ENCODE peak calls at places on chromosomes 5 and 9, in five cellular contexts. T is right lobe of liver, K is H1, X is cardiac muscle cell, J is tibial nerve. U is an unnamed sample. For H3K36me3 and H3K4me1, the result is how much of the 10 kb centered on the place peaks cover.

GRCh38 chr5:100690036-100690560 is 154.9 kb downstream of the FAM174A start:
- DNase-seq in T (no peak), K (no peak), X (no peak), J (no peak), U (no peak)

GRCh38 chr9:33162721-33163311 is 4.3 kb downstream of the B4GALT1 start:
- DNase-seq in T (peak), K (no peak), X (no peak), J (peak), U (no peak)

GRCh38 chr9:127961613-127962150 is 19.1 kb downstream of the EEIG1 start:
- DNase-seq in T (no peak), K (no peak), X (no peak), J (no peak), U (no peak)

GRCh38 chr5:172458956-172459355 is 4.6 kb upstream of the SH3PXD2B start:
- DNase-seq in T (no peak), K (no peak), X (no peak), J (no peak), U (no peak)

GRCh38 chr9:8382777-8383527 is 583.4 kb upstream of the DMAC1 start:
- DNase-seq in T (no peak), K (no peak), X (no peak), J (no peak), U (no peak)

GRCh38 chr9:122912964-122913673 is at the start of gene ZBTB6:
- DNase-seq in T (peak), K (peak), X (peak), J (peak), U (peak)

GRCh38 chr5:111280282-111280901 is 56.2 kb downstream of the CAMK4 start:
- DNase-seq in T (no peak), K (no peak), X (no peak), J (no peak), U (no peak)

GRCh38 chr9:113395000-113395861 is 5.9 kb downstream of the ALAD start:
- DNase-seq in T (no peak), K (no peak), X (no peak), J (no peak), U (no peak)

GRCh38 chr5:34695275-34696032 is 39.3 kb downstream of the RAI14 start:
- DNase-seq in T (no peak), K (no peak), X (no peak), J (no peak), U (no peak)

GRCh38 chr9:83027153-83027867 is 35.6 kb downstream of the RASEF start:
- DNase-seq in T (no peak), K (no peak), X (no peak), J (no peak), U (no peak)

GRCh38 chr9:131773911-131774379 is 34.1 kb upstream of the RAPGEF1 start:
- DNase-seq in T (peak), K (peak), X (peak), J (peak), U (no peak)

GRCh38 chr5:42912184-42912766 is 100.6 kb upstream of the SELENOP start:
- DNase-seq in T (no peak), K (no peak), X (peak), J (peak), U (no peak)

GRCh38 chr9:79692857-79693571 is 121.2 kb downstream of the TLE4 start:
- DNase-seq in T (no peak), K (no peak), X (no peak), J (no peak), U (no peak)

GRCh38 chr9:127182901-127183746 is 60.7 kb upstream of the ANGPTL2 start:
- DNase-seq in T (peak), K (no peak), X (no peak), J (no peak), U (no peak)

GRCh38 chr5:156615901-156616300 is 234.2 kb upstream of the PPP1R2B start:
- DNase-seq in T (no peak), K (no peak), X (no peak), J (no peak), U (no peak)

GRCh38 chr5:134550271-134551214 is 25.1 kb downstream of the JADE2 start:
- DNase-seq in T (no peak), K (no peak), X (no peak), J (no peak), U (no peak)

GRCh38 chr9:88511906-88512305 is 23.1 kb upstream of the NXNL2 start:
- DNase-seq in T (no peak), K (no peak), X (no peak), J (no peak), U (no peak)

GRCh38 chr5:80588858-80589540 is 18.9 kb upstream of the ANKRD34B start:
- DNase-seq in T (no peak), K (peak), X (no peak), J (no peak), U (no peak)

GRCh38 chr5:55568629-55569512 is 34.1 kb upstream of the PLPP1 start:
- DNase-seq in T (no peak), K (no peak), X (no peak), J (peak), U (no peak)

GRCh38 chr5:142697846-142698245 is 12.0 kb upstream of the FGF1 start:
- DNase-seq in T (no peak), K (no peak), X (peak), J (no peak), U (no peak)

GRCh38 chr9:89171231-89171630 is 7.4 kb downstream of the SHC3 start:
- DNase-seq in T (no peak), K (no peak), X (no peak), J (no peak), U (no peak)

GRCh38 chr9:108282872-108283271 is 572.9 kb downstream of the ACTL7B start:
- DNase-seq in T (no peak), K (no peak), X (no peak), J (no peak), U (no peak)

GRCh38 chr5:132734687-132735086 is 2.7 kb downstream of the KIF3A start:
- DNase-seq in T (no peak), K (no peak), X (no peak), J (no peak), U (no peak)

GRCh38 chr9:101527066-101527465 is 6.6 kb upstream of the RNF20 start:
- DNase-seq in T (no peak), K (no peak), X (no peak), J (no peak), U (no peak)

GRCh38 chr5:103178167-103178566 is 58.1 kb downstream of the PPIP5K2 start:
- DNase-seq in T (no peak), K (no peak), X (no peak), J (no peak), U (no peak)

GRCh38 chr9:80040457-80040856 is 468.7 kb downstream of the TLE4 start:
- DNase-seq in T (no peak), K (no peak), X (peak), J (no peak), U (no peak)

GRCh38 chr9:117315236-117315635 is 99.6 kb downstream of the ASTN2 start:
- DNase-seq in T (no peak), K (no peak), X (no peak), J (no peak), U (no peak)

GRCh38 chr9:133509179-133510083 is 15.3 kb downstream of the MYMK start:
- DNase-seq in T (peak), K (no peak), X (peak), J (no peak), U (no peak)

GRCh38 chr5:172696171-172696849 is 55.2 kb downstream of the NEURL1B start:
- DNase-seq in T (peak), K (no peak), X (no peak), J (no peak), U (no peak)

GRCh38 chr9:79185866-79186265 is 385.9 kb upstream of the TLE4 start:
- DNase-seq in T (no peak), K (no peak), X (no peak), J (no peak), U (no peak)

GRCh38 chr9:128505414-128505765 is 871 bp downstream of the GLE1 start:
- DNase-seq in T (no peak), K (no peak), X (no peak), J (no peak), U (no peak)

GRCh38 chr5:151053796-151054490 is 26.9 kb downstream of the TNIP1 start:
- DNase-seq in T (no peak), K (no peak), X (no peak), J (no peak), U (no peak)
- H3K36me3 ChIP-seq in T (half or more), K (under half), X (under half), J (under half), U (under half)

GRCh38 chr9:5626727-5627634 is 1.9 kb upstream of the RIC1 start:
- DNase-seq in T (no peak), K (no peak), X (peak), J (peak), U (no peak)
- H3K4me1 ChIP-seq in T (under half), K (under half), X (under half), J (under half), U (under half)

DNA sequence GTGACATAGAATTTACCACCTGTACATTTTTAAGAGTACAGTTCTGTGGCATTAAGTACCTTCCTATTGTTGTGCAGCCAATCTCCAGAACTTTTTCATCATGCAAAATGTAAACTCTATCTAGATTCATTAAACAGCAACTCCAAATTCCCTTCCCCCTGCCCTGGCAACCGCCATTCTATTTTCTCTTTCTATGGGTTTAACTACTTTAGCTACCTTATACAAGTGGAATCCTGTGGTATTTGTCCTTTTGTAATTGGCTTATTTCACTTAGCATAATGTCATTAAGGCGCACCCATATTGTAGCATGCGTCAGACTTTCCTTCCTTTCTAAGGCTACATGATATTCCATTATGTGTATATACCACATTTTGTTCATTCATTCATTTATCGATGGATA is 142.5 kb downstream of the CAAP1 start:
- DNase-seq in T (no peak), K (no peak), X (no peak), J (no peak), U (no peak)
- H3K36me3 ChIP-seq in T (under half), K (under half), X (under half), J (under half), U (under half)

GRCh38 chr9:4114569-4115505 is 185.0 kb downstream of the GLIS3 start:
- DNase-seq in T (no peak), K (no peak), X (no peak), J (no peak), U (no peak)

GRCh38 chr9:4117835-4118610 is 181.8 kb downstream of the GLIS3 start:
- DNase-seq in T (peak), K (peak), X (no peak), J (no peak), U (no peak)

GRCh38 chr9:4118666-4119065 is 181.2 kb downstream of the GLIS3 start:
- DNase-seq in T (no peak), K (no peak), X (no peak), J (no peak), U (no peak)

GRCh38 chr9:4116091-4116581 is 183.7 kb downstream of the GLIS3 start:
- DNase-seq in T (no peak), K (no peak), X (no peak), J (no peak), U (no peak)

DNA sequence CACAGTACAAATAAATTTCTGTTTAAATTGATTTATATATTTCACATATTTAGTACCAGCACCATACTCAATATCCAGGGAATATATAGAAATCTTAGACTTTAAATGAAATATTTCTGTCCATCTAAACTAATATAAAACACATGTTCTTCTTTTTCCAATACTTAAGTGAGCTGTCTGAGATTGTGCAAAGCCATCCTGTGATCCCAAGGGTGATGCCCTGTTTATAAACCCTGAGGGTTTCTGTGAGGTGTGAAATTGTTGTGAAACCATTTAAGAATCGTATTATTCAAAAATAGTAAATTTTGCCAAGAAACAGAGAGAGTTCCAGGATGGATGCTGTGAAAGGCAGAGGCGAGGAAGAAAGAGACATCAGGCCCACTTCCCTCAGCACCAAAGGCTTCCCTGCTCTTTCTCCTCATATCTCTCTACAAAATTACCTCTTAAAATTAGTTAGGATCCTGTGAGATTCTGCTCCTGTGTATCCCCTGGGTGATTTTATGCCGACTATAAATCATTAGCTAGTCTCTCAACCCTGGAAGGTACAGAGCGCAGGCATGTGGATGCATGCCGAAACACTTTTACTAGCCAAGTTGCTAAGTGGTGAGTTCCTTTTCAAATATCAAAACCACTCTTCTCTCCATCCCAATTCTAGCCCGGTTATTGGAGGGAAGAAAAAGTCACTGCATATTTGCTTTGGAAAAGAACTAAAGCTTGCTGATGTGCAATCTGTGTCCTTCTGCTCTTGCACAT is 183.0 kb downstream of the GLIS3 start:
- DNase-seq in T (no peak), K (no peak), X (no peak), J (peak), U (no peak)
- H3K4me1 ChIP-seq in T (under half), K (under half), X (under half), J (under half), U (half or more)

DNA sequence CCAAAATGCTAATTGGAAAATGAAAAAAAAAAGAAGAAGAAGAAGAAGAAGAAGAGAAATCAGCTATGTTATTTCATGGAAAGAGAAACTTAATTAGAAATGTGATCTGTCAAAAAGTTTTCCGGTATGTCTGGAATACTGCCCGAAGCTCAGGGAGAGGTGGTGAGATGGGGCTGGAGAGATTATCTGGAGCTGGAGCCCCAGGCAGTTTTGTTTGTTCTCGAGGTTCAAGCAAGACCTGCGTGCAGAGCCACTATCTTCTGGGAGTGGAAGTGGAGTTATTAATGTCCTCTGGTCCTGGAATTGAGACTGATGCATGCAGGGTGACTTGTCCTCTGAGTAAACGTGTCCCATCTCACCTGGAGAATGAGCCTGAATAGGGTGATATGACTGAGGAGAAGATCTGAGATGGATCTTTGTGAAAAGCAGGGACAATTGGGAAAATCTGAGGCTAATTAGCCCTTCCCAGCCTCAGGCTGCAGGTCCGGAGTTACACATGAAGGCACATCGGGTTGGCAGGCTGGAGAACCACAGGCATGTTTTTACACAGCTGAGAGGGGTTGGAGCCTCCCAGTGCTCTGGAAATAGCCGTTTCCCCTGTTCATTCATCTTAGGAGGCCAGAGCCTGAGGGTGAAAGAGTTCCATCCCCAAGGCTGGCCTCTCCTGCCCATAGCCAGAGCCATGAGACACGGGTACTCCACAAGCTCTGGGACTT is 70.5 kb downstream of the OLFM1 start:
- DNase-seq in T (no peak), K (no peak), X (no peak), J (no peak), U (no peak)
- H3K36me3 ChIP-seq in T (under half), K (under half), X (under half), J (under half), U (under half)

DNA sequence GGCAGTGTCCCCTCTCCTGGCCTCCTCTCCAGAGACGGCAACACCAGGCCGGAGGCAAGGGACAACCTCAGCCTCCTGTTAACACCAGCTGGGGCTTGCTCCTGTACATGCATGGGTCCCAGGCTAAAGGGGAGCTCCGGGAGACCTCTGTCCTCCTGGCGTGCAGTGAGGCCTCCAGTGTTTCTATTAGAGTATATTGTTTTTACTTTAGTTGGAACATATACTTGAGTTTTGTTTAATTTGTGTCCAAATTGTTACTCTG is 12.0 kb upstream of the IRX2 start:
- DNase-seq in T (no peak), K (no peak), X (no peak), J (no peak), U (no peak)
- H3K4me1 ChIP-seq in T (under half), K (under half), X (under half), J (under half), U (under half)

GRCh38 chr9:86324308-86324707 is 29.9 kb downstream of the TUT7 start:
- DNase-seq in T (no peak), K (no peak), X (no peak), J (no peak), U (no peak)
- H3K36me3 ChIP-seq in T (half or more), K (half or more), X (half or more), J (under half), U (half or more)